ENCODE peak calls at places on chromosomes 13 and 19, in seven cellular contexts. One of them, this sample, is unnamed.

GRCh38 chr19:5987077-5987818 is 9.3 kb upstream of the RANBP3 start:
- DNase-seq in mesenchymal stem cell: peak; percentile 77
- DNase-seq in IMR-90: peak; percentile 77
- DNase-seq in H9: peak; percentile 78
- DNase-seq in neuronal stem cell: peak; percentile 71
- DNase-seq in H1: peak; percentile 41
- DNase-seq in mesendoderm: peak; percentile 84
- DNase-seq in this sample: peak; percentile 67

GRCh38 chr19:33905937-33906577 is 109.4 kb downstream of the KCTD15 start:
- DNase-seq in mesenchymal stem cell: no peak
- DNase-seq in IMR-90: no peak
- DNase-seq in H9: peak; percentile 87
- DNase-seq in neuronal stem cell: peak; percentile 63
- DNase-seq in H1: no peak
- DNase-seq in mesendoderm: peak; percentile 92
- DNase-seq in this sample: peak; percentile 45

GRCh38 chr13:111210488-111210887 is 95.4 kb downstream of the ARHGEF7 start:
- DNase-seq in mesenchymal stem cell: peak; percentile 89
- DNase-seq in IMR-90: peak; percentile 91
- DNase-seq in H9: peak; percentile 51
- DNase-seq in neuronal stem cell: no peak
- DNase-seq in H1: no peak
- DNase-seq in mesendoderm: peak; percentile 48
- DNase-seq in this sample: no peak

GRCh38 chr19:3345850-3346460 is 20.4 kb upstream of the NFIC start:
- DNase-seq in mesenchymal stem cell: no peak
- DNase-seq in IMR-90: no peak
- DNase-seq in H9: no peak
- DNase-seq in neuronal stem cell: no peak
- DNase-seq in H1: no peak
- DNase-seq in mesendoderm: no peak
- DNase-seq in this sample: no peak

GRCh38 chr13:108609353-108609752 is 20.1 kb upstream of the MYO16 start:
- DNase-seq in mesenchymal stem cell: peak; percentile 45
- DNase-seq in IMR-90: peak; percentile 49
- DNase-seq in H9: no peak
- DNase-seq in neuronal stem cell: no peak
- DNase-seq in H1: no peak
- DNase-seq in mesendoderm: peak; percentile 66
- DNase-seq in this sample: peak; percentile 46

GRCh38 chr13:110610955-110611595 is 4.3 kb upstream of the NAXD start:
- DNase-seq in mesenchymal stem cell: no peak
- DNase-seq in IMR-90: peak; percentile 21
- DNase-seq in H9: no peak
- DNase-seq in neuronal stem cell: no peak
- DNase-seq in H1: no peak
- DNase-seq in mesendoderm: no peak
- DNase-seq in this sample: no peak

GRCh38 chr19:16369664-16370576 is 45.3 kb downstream of the KLF2 start:
- DNase-seq in mesenchymal stem cell: no peak
- DNase-seq in IMR-90: no peak
- DNase-seq in H9: no peak
- DNase-seq in neuronal stem cell: no peak
- DNase-seq in H1: no peak
- DNase-seq in mesendoderm: no peak
- DNase-seq in this sample: no peak

GRCh38 chr13:50320297-50320862 is 305.1 kb downstream of the KCNRG start:
- DNase-seq in mesenchymal stem cell: peak; percentile 58
- DNase-seq in IMR-90: peak; percentile 54
- DNase-seq in H9: no peak
- DNase-seq in neuronal stem cell: no peak
- DNase-seq in H1: no peak
- DNase-seq in mesendoderm: no peak
- DNase-seq in this sample: peak; percentile 40

GRCh38 chr13:21343659-21344058 is 115.4 kb downstream of the ZDHHC20 start:
- DNase-seq in mesenchymal stem cell: no peak
- DNase-seq in IMR-90: no peak
- DNase-seq in H9: no peak
- DNase-seq in neuronal stem cell: no peak
- DNase-seq in H1: no peak
- DNase-seq in mesendoderm: no peak
- DNase-seq in this sample: no peak

GRCh38 chr13:102902789-102903347 is 57.0 kb downstream of the ERCC5 start:
- DNase-seq in mesenchymal stem cell: no peak
- DNase-seq in IMR-90: no peak
- DNase-seq in H9: peak; percentile 73
- DNase-seq in neuronal stem cell: no peak
- DNase-seq in H1: peak; percentile 13
- DNase-seq in mesendoderm: peak; percentile 29
- DNase-seq in this sample: peak; percentile 32

GRCh38 chr13:111296417-111296816 is 24.0 kb upstream of the TEX29 start:
- DNase-seq in mesenchymal stem cell: no peak
- DNase-seq in IMR-90: no peak
- DNase-seq in H9: no peak
- DNase-seq in neuronal stem cell: no peak
- DNase-seq in H1: no peak
- DNase-seq in mesendoderm: no peak
- DNase-seq in this sample: no peak

GRCh38 chr13:20411638-20412342 is 113.9 kb downstream of the CRYL1 start:
- DNase-seq in mesenchymal stem cell: no peak
- DNase-seq in IMR-90: no peak
- DNase-seq in H9: no peak
- DNase-seq in neuronal stem cell: no peak
- DNase-seq in H1: no peak
- DNase-seq in mesendoderm: no peak
- DNase-seq in this sample: no peak

GRCh38 chr13:70580825-70581224 is 472.6 kb upstream of the KLHL1 start:
- DNase-seq in mesenchymal stem cell: no peak
- DNase-seq in IMR-90: no peak
- DNase-seq in H9: no peak
- DNase-seq in neuronal stem cell: no peak
- DNase-seq in H1: no peak
- DNase-seq in mesendoderm: no peak
- DNase-seq in this sample: no peak

GRCh38 chr13:70579941-70580340 is 471.7 kb upstream of the KLHL1 start:
- DNase-seq in mesenchymal stem cell: no peak
- DNase-seq in IMR-90: no peak
- DNase-seq in H9: no peak
- DNase-seq in neuronal stem cell: no peak
- DNase-seq in H1: no peak
- DNase-seq in mesendoderm: no peak
- DNase-seq in this sample: no peak

GRCh38 chr13:70585109-70585508 is 476.9 kb upstream of the KLHL1 start:
- DNase-seq in mesenchymal stem cell: no peak
- DNase-seq in IMR-90: no peak
- DNase-seq in H9: no peak
- DNase-seq in neuronal stem cell: no peak
- DNase-seq in H1: no peak
- DNase-seq in mesendoderm: no peak
- DNase-seq in this sample: no peak
- H3K18ac ChIP-seq in mesenchymal stem cell: no peak overlapping the region
- H3K18ac ChIP-seq in IMR-90: no peak overlapping the region
- H3K18ac ChIP-seq in H9: no peak overlapping the region
- H3K18ac ChIP-seq in neuronal stem cell: no peak overlapping the region
- H3K18ac ChIP-seq in H1: no peak overlapping the region
- H3K18ac ChIP-seq in mesendoderm: no peak overlapping the region
- H3K18ac ChIP-seq in this sample: no peak overlapping the region

GRCh38 chr19:30558793-30559192 is 186.6 kb downstream of the ZNF536 start:
- DNase-seq in mesenchymal stem cell: no peak
- DNase-seq in IMR-90: no peak
- DNase-seq in H9: no peak
- DNase-seq in neuronal stem cell: no peak
- DNase-seq in H1: no peak
- DNase-seq in mesendoderm: no peak
- DNase-seq in this sample: no peak

GRCh38 chr19:30557927-30558557 is 185.9 kb downstream of the ZNF536 start:
- DNase-seq in mesenchymal stem cell: no peak
- DNase-seq in IMR-90: no peak
- DNase-seq in H9: no peak
- DNase-seq in neuronal stem cell: peak; percentile 5
- DNase-seq in H1: no peak
- DNase-seq in mesendoderm: peak; percentile 80
- DNase-seq in this sample: no peak

GRCh38 chr19:30555788-30556110 is 183.6 kb downstream of the ZNF536 start:
- DNase-seq in mesenchymal stem cell: no peak
- DNase-seq in IMR-90: no peak
- DNase-seq in H9: no peak
- DNase-seq in neuronal stem cell: no peak
- DNase-seq in H1: no peak
- DNase-seq in mesendoderm: no peak
- DNase-seq in this sample: no peak

GRCh38 chr19:30556230-30556711 is 184.1 kb downstream of the ZNF536 start:
- DNase-seq in mesenchymal stem cell: no peak
- DNase-seq in IMR-90: no peak
- DNase-seq in H9: peak; percentile 62
- DNase-seq in neuronal stem cell: no peak
- DNase-seq in H1: no peak
- DNase-seq in mesendoderm: peak; percentile 71
- DNase-seq in this sample: no peak

DNA sequence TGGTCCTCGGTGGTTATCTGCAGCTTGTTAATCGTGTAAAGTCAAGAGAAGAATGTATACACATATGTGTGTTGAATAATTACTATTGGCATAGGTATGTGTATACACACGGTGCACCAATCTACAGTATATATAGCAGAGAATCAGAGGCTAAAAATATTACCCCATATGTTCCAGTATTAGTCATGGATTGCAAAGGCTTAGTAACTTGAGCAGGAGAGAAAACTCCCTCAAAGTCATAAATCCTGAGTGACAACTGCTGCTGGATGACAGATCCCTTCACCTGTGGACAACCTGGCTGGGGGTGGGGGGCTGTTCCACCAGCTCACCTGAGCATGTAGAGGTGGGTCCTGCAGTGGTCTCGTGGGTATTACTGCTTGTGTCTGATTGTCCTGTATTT is 185.0 kb downstream of the ZNF536 start:
- DNase-seq in mesenchymal stem cell: no peak
- DNase-seq in IMR-90: no peak
- DNase-seq in H9: no peak
- DNase-seq in neuronal stem cell: no peak
- DNase-seq in H1: no peak
- DNase-seq in mesendoderm: no peak
- DNase-seq in this sample: no peak
- H3K18ac ChIP-seq in mesenchymal stem cell: no peak overlapping the region
- H3K18ac ChIP-seq in IMR-90: no peak overlapping the region
- H3K18ac ChIP-seq in H9: no peak overlapping the region
- H3K18ac ChIP-seq in neuronal stem cell: no peak overlapping the region
- H3K18ac ChIP-seq in H1: no peak overlapping the region
- H3K18ac ChIP-seq in mesendoderm: no peak overlapping the region
- H3K18ac ChIP-seq in this sample: no peak overlapping the region

GRCh38 chr19:55554302-55554701 is 9.0 kb upstream of the SBK3 start:
- DNase-seq in mesenchymal stem cell: no peak
- DNase-seq in IMR-90: no peak
- DNase-seq in H9: no peak
- DNase-seq in neuronal stem cell: no peak
- DNase-seq in H1: no peak
- DNase-seq in mesendoderm: no peak
- DNase-seq in this sample: no peak
- H3K18ac ChIP-seq in mesenchymal stem cell: no peak overlapping the region
- H3K18ac ChIP-seq in IMR-90: no peak overlapping the region
- H3K18ac ChIP-seq in H9: no peak overlapping the region
- H3K18ac ChIP-seq in neuronal stem cell: peak overlapping the region; percentile 44
- H3K18ac ChIP-seq in H1: no peak overlapping the region
- H3K18ac ChIP-seq in mesendoderm: no peak overlapping the region
- H3K18ac ChIP-seq in this sample: no peak overlapping the region

GRCh38 chr19:51821511-51821910 is 26.6 kb downstream of the FPR3 start:
- DNase-seq in mesenchymal stem cell: no peak
- DNase-seq in IMR-90: no peak
- DNase-seq in H9: no peak
- DNase-seq in neuronal stem cell: no peak
- DNase-seq in H1: no peak
- DNase-seq in mesendoderm: peak; percentile 26
- DNase-seq in this sample: peak; percentile 50
- H3K18ac ChIP-seq in mesenchymal stem cell: no peak overlapping the region
- H3K18ac ChIP-seq in IMR-90: no peak overlapping the region
- H3K18ac ChIP-seq in H9: no peak overlapping the region
- H3K18ac ChIP-seq in neuronal stem cell: no peak overlapping the region
- H3K18ac ChIP-seq in H1: no peak overlapping the region
- H3K18ac ChIP-seq in mesendoderm: no peak overlapping the region
- H3K18ac ChIP-seq in this sample: no peak overlapping the region